ENCODE peak calls at places on chromosomes 11 and 22, in eight cellular contexts. T is PC-3; X is cardiac muscle cell; N is lower lobe of right lung; M is body of pancreas; O is T1000; B is NCI-H1092 treated with DMSO at 0.1 percent for 48 hours; G is activated naive CD4-positive, alpha-beta T cell. E is an unnamed sample.

GRCh38 chr11:65286686-65287085 is 24.9 kb downstream of the POLA2 start:
- DNase-seq in B (no peak), N (no peak), G (no peak), X (no peak), O (no peak), M (no peak), T (no peak), E (no peak)

GRCh38 chr11:117286588-117286987 is 4.6 kb upstream of the BACE1-AS start:
- DNase-seq in N (no peak), X (no peak), M (no peak), B (no peak), G (no peak), O (no peak), T (no peak), E (no peak)

GRCh38 chr22:29225422-29226090 is 19.9 kb downstream of the EMID1 start:
- DNase-seq in G (no peak), N (no peak), B (peak; percentile 68), T (no peak), M (no peak), X (no peak), O (no peak), E (peak; percentile 86)

GRCh38 chr11:76212086-76213035 is 6.1 kb upstream of the WNT11 start:
- DNase-seq in X (no peak), G (no peak), M (no peak), T (no peak), O (no peak), B (peak; percentile 7), N (peak; percentile 19), E (no peak)

GRCh38 chr22:37454857-37455686 is 27.8 kb upstream of the ELFN2 start:
- DNase-seq in T (peak; percentile 84), X (peak; percentile 74), O (peak; percentile 45), M (no peak), N (peak; percentile 59), G (no peak), B (peak; percentile 56), E (no peak)

GRCh38 chr11:17991799-17992433 is 20.9 kb downstream of the SERGEF start:
- DNase-seq in G (no peak), M (peak; percentile 50), B (peak; percentile 58), X (peak; percentile 63), T (peak; percentile 49), N (no peak), O (no peak), E (no peak)

GRCh38 chr11:128207861-128208321 is 379.5 kb downstream of the ETS1 start:
- DNase-seq in T (peak; percentile 99), N (no peak), M (no peak), O (peak; percentile 19), B (no peak), X (no peak), G (no peak), E (no peak)

GRCh38 chr11:28654191-28654590 is 546.0 kb downstream of the METTL15 start:
- DNase-seq in X (no peak), B (no peak), O (no peak), G (no peak), T (no peak), N (no peak), M (no peak), E (no peak)

GRCh38 chr11:71977743-71978418 is 20.8 kb upstream of the IL18BP start:
- DNase-seq in B (peak; percentile 50), M (peak; percentile 67), O (no peak), X (peak; percentile 47), N (no peak), G (no peak), T (peak; percentile 81), E (peak; percentile 43)

GRCh38 chr11:18064035-18064434 is 18.0 kb upstream of the TPH1 start:
- DNase-seq in O (no peak), B (peak; percentile 98), T (no peak), X (no peak), G (no peak), M (peak; percentile 57), N (no peak), E (no peak)

GRCh38 chr11:46279393-46280099 is 2.1 kb downstream of the CREB3L1 start:
- DNase-seq in T (peak; percentile 44), O (no peak), B (peak; percentile 79), X (no peak), G (no peak), M (peak; percentile 37), N (no peak), E (peak; percentile 81)

GRCh38 chr11:62850911-62851806 is 11.8 kb upstream of the WDR74 start:
- DNase-seq in T (peak; percentile 48), G (peak; percentile 10), X (no peak), N (no peak), M (no peak), O (no peak), B (no peak), E (no peak)

GRCh38 chr11:75592699-75593098 is 30.6 kb downstream of the SERPINH1 start:
- DNase-seq in N (no peak), O (no peak), G (no peak), T (no peak), B (peak; percentile 97), M (no peak), X (no peak), E (no peak)

GRCh38 chr11:122186439-122187080 is 70.5 kb upstream of the BLID start:
- DNase-seq in O (peak; percentile 2), X (no peak), G (no peak), N (no peak), B (no peak), T (peak; percentile 87), M (no peak), E (no peak)

GRCh38 chr22:44828193-44828592 is 75.8 kb downstream of the ARHGAP8 start:
- DNase-seq in B (no peak), G (no peak), T (peak; percentile 8), N (no peak), X (peak; percentile 25), M (no peak), O (no peak), E (no peak)

GRCh38 chr11:28123151-28123571 is 15.0 kb downstream of the METTL15 start:
- DNase-seq in B (no peak), G (no peak), N (no peak), X (no peak), M (no peak), O (no peak), T (peak; percentile 58), E (no peak)

GRCh38 chr11:95827661-95828060 is 37.4 kb downstream of the CEP57 start:
- DNase-seq in X (no peak), M (no peak), B (no peak), G (no peak), N (no peak), T (no peak), O (no peak), E (no peak)

GRCh38 chr22:47207387-47207786 is 444.9 kb downstream of the TBC1D22A start:
- DNase-seq in N (no peak), T (no peak), O (no peak), B (no peak), M (peak; percentile 7), G (no peak), X (no peak), E (no peak)

GRCh38 chr11:128879817-128880216 is 11.3 kb upstream of the KCNJ5 start:
- DNase-seq in B (no peak), O (no peak), N (no peak), M (no peak), G (no peak), T (no peak), X (no peak), E (no peak)

GRCh38 chr22:24810043-24810749 is 4.2 kb downstream of the SGSM1 start:
- DNase-seq in T (no peak), G (no peak), O (no peak), X (no peak), B (peak; percentile 68), N (no peak), M (no peak), E (no peak)

GRCh38 chr22:24816841-24817240 is 10.8 kb downstream of the SGSM1 start:
- DNase-seq in T (no peak), M (no peak), X (no peak), O (no peak), B (no peak), G (no peak), N (no peak), E (no peak)

GRCh38 chr11:72220696-72221363 is 3.7 kb upstream of the INPPL1 start:
- DNase-seq in T (no peak), O (no peak), X (no peak), G (no peak), N (no peak), B (no peak), M (no peak), E (no peak)

GRCh38 chr22:37940698-37941376 is 12.6 kb downstream of the C22orf23 start:
- DNase-seq in X (no peak), T (no peak), B (no peak), M (no peak), O (peak; percentile 68), N (no peak), G (no peak), E (no peak)

GRCh38 chr11:128318856-128319474 is 268.4 kb downstream of the ETS1 start:
- DNase-seq in G (no peak), M (no peak), B (no peak), T (no peak), O (no peak), N (no peak), X (no peak), E (no peak)

GRCh38 chr11:36350137-36350513 is 54.0 kb downstream of the PRR5L start:
- DNase-seq in M (no peak), N (no peak), X (no peak), O (no peak), T (no peak), B (no peak), G (no peak), E (no peak)

GRCh38 chr11:45880772-45881570 is 4.5 kb upstream of the MAPK8IP1 start:
- DNase-seq in M (no peak), B (peak; percentile 65), N (no peak), T (no peak), O (no peak), X (no peak), G (no peak), E (peak; percentile 18)

GRCh38 chr11:9601041-9601875 is 27.8 kb downstream of the WEE1 start:
- DNase-seq in X (no peak), M (no peak), G (no peak), N (no peak), O (peak; percentile 20), B (no peak), T (no peak), E (peak; percentile 35)

GRCh38 chr11:13831707-13832106 is 130.8 kb upstream of the SPON1 start:
- DNase-seq in O (no peak), G (no peak), N (no peak), M (peak; percentile 19), B (peak; percentile 92), T (peak; percentile 18), X (no peak), E (no peak)

GRCh38 chr22:25878933-25879332 is 136.9 kb downstream of the MYO18B start:
- DNase-seq in T (no peak), N (no peak), M (no peak), X (no peak), O (no peak), B (peak; percentile 57), G (no peak), E (no peak)

GRCh38 chr22:39556970-39557811 is 13.4 kb upstream of the CACNA1I start:
- DNase-seq in N (no peak), X (peak; percentile 56), G (peak; percentile 10), B (peak; percentile 42), O (no peak), M (no peak), T (no peak), E (no peak)

GRCh38 chr11:1727088-1727690 is 23.2 kb downstream of the IFITM10 start:
- DNase-seq in M (no peak), G (no peak), N (no peak), B (no peak), X (no peak), T (peak; percentile 8), O (no peak), E (no peak)

GRCh38 chr11:22197139-22197893 is 4.4 kb downstream of the ANO5 start:
- DNase-seq in N (no peak), G (no peak), O (no peak), T (no peak), M (no peak), X (no peak), B (no peak), E (no peak)

GRCh38 chr11:62921573-62922188 is 518 bp upstream of the CHRM1 start:
- DNase-seq in G (no peak), M (peak; percentile 54), T (peak; percentile 50), X (no peak), O (no peak), N (no peak), B (peak; percentile 31), E (no peak)

GRCh38 chr11:66415423-66415822 is 5.4 kb upstream of the NPAS4 start:
- DNase-seq in G (no peak), X (no peak), O (no peak), T (no peak), M (no peak), N (no peak), B (no peak), E (no peak)

E was measured in right cardiac atrium.